ENCODE peak calls at places on chromosomes 4 and X, in eight cellular contexts. K, Q, W, T, C, G, H and D are unnamed samples.

GRCh38 chr4:88969746-88970145 is 87.2 kb downstream of the FAM13A start:
- DNase-seq in K (no peak), Q (no peak), W (no peak), T (no peak), C (no peak), G (no peak), H (no peak), D (no peak)

GRCh38 chrX:137263374-137263773 is 229.6 kb upstream of the GPR101 start:
- DNase-seq in K (no peak), Q (no peak), W (no peak), T (no peak), C (no peak), G (no peak), H (no peak), D (no peak)

GRCh38 chrX:10197597-10198210 is 40.9 kb downstream of the CLCN4 start:
- DNase-seq in K (no peak), Q (peak; percentile 30), W (no peak), T (peak; percentile 74), C (no peak), G (no peak), H (no peak), D (no peak)

GRCh38 chrX:18938710-18939109 is 45.2 kb downstream of the PHKA2 start:
- DNase-seq in K (peak; percentile 4), Q (peak; percentile 41), W (no peak), T (peak; percentile 24), C (no peak), G (no peak), H (no peak), D (peak; percentile 30)

GRCh38 chr4:184011810-184012209 is 106.7 kb downstream of the STOX2 start:
- DNase-seq in K (no peak), Q (no peak), W (no peak), T (no peak), C (no peak), G (no peak), H (no peak), D (no peak)

GRCh38 chr4:52001616-52002015 is 18.5 kb downstream of the LRRC66 start:
- DNase-seq in K (peak; percentile 51), Q (no peak), W (no peak), T (peak; percentile 34), C (no peak), G (no peak), H (no peak), D (peak; percentile 50)

GRCh38 chr4:133839326-133839725 is 362.3 kb downstream of the PABPC4L start:
- DNase-seq in K (no peak), Q (peak; percentile 3), W (no peak), T (peak; percentile 28), C (no peak), G (no peak), H (no peak), D (peak; percentile 1)

GRCh38 chrX:17601816-17602215 is 135.5 kb upstream of the SCML1 start:
- DNase-seq in K (peak; percentile 25), Q (no peak), W (no peak), T (peak; percentile 32), C (no peak), G (no peak), H (no peak), D (no peak)

GRCh38 chr4:13762126-13762525 is 134.6 kb upstream of the BOD1L1 start:
- DNase-seq in K (no peak), Q (no peak), W (no peak), T (peak; percentile 20), C (no peak), G (no peak), H (no peak), D (no peak)

GRCh38 chr4:85149656-85150055 is 183.2 kb upstream of the WDFY3 start:
- DNase-seq in K (peak; percentile 36), Q (peak; percentile 64), W (no peak), T (peak; percentile 65), C (no peak), G (no peak), H (no peak), D (peak; percentile 48)

GRCh38 chr4:15043226-15043625 is 40.9 kb downstream of the CPEB2 start:
- DNase-seq in K (no peak), Q (no peak), W (no peak), T (peak; percentile 55), C (no peak), G (no peak), H (no peak), D (peak; percentile 57)
- TF ChIP-seq CTCF in K (no peak), Q (peak; percentile 22), W (no peak), T (peak; percentile 52), C (peak; percentile 15), G (no peak), H (peak; percentile 39), D (no peak)

GRCh38 chr4:15961778-15962510 is 1.0 kb downstream of the FGFBP2 start:
- DNase-seq in K (no peak), Q (no peak), W (no peak), T (no peak), C (no peak), G (no peak), H (no peak), D (no peak)

GRCh38 chr4:15964159-15964558 is 1.2 kb upstream of the FGFBP2 start:
- DNase-seq in K (no peak), Q (no peak), W (no peak), T (no peak), C (peak; percentile 59), G (no peak), H (no peak), D (no peak)

GRCh38 chr4:15963568-15963967 is 593 bp upstream of the FGFBP2 start:
- DNase-seq in K (no peak), Q (no peak), W (no peak), T (no peak), C (no peak), G (no peak), H (no peak), D (no peak)

GRCh38 chr4:15965325-15965724 is 2.4 kb upstream of the FGFBP2 start:
- DNase-seq in K (no peak), Q (no peak), W (no peak), T (no peak), C (peak; percentile 29), G (no peak), H (no peak), D (no peak)

DNA sequence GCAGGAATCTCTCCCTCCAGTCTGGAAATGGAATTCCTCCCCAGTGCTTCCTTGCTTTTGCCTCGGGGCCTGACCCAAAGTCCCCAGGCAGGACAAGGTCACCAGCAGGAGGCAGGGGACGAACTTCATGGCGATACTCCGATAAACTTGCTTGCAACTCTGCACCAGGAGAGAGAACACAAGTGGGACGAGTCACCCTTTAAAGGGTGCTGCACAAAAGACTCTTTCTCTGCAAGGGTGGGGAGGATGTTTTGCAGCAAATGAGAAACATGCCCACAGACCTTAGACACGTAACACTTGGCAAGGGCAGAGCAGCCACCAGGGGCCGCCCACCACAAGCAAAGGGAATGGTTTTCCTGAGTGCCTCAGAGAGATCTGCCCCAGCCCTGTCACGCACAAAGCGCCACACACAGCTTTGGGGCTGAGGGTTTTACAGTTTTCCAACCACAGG is at the start of gene FGFBP2:
- DNase-seq in K (peak; percentile 36), Q (peak; percentile 43), W (no peak), T (peak; percentile 74), C (peak; percentile 81), G (no peak), H (no peak), D (peak; percentile 44)
- TF ChIP-seq CTCF in K (peak; percentile 35), Q (peak; percentile 65), W (no peak), T (peak; percentile 82), C (peak; percentile 95), G (no peak), H (peak; percentile 20), D (peak; percentile 18)

GRCh38 chr4:140851032-140851636 is 94.9 kb upstream of the TBC1D9 start:
- DNase-seq in K (peak; percentile 80), Q (peak; percentile 69), W (no peak), T (peak; percentile 80), C (peak; percentile 51), G (peak; percentile 47), H (peak; percentile 63), D (peak; percentile 79)
- TF ChIP-seq CTCF in K (peak; percentile 72), Q (peak; percentile 64), W (no peak), T (peak; percentile 82), C (peak; percentile 76), G (peak; percentile 87), H (peak; percentile 77), D (peak; percentile 82)

GRCh38 chr4:1813915-1814314 is 20.8 kb downstream of the FGFR3 start:
- DNase-seq in K (no peak), Q (no peak), W (no peak), T (peak; percentile 14), C (peak; percentile 56), G (no peak), H (no peak), D (no peak)
- TF ChIP-seq CTCF in K (no peak), Q (peak; percentile 14), W (no peak), T (peak; percentile 26), C (peak; percentile 62), G (no peak), H (no peak), D (no peak)

GRCh38 chrX:109049903-109050302 is 313.5 kb upstream of the IRS4 start:
- DNase-seq in K (no peak), Q (no peak), W (no peak), T (peak; percentile 0), C (no peak), G (no peak), H (no peak), D (peak; percentile 9)
- TF ChIP-seq CTCF in K (no peak), Q (peak; percentile 11), W (no peak), T (peak; percentile 21), C (peak; percentile 2), G (no peak), H (no peak), D (peak; percentile 14)

GRCh38 chr4:155796031-155796430 is 37.2 kb downstream of the GUCY1B1 start:
- DNase-seq in K (no peak), Q (peak; percentile 74), W (no peak), T (peak; percentile 57), C (peak; percentile 30), G (no peak), H (no peak), D (peak; percentile 19)
- TF ChIP-seq CTCF in K (peak; percentile 51), Q (peak; percentile 59), W (no peak), T (peak; percentile 66), C (peak; percentile 78), G (no peak), H (no peak), D (no peak)

GRCh38 chr4:153634737-153635353 is 49.2 kb upstream of the TLR2 start:
- DNase-seq in K (peak; percentile 60), Q (peak; percentile 39), W (no peak), T (peak; percentile 63), C (no peak), G (no peak), H (no peak), D (peak; percentile 63)
- TF ChIP-seq CTCF in K (peak; percentile 81), Q (peak; percentile 74), W (peak; percentile 23), T (peak; percentile 74), C (peak; percentile 68), G (peak; percentile 39), H (peak; percentile 61), D (peak; percentile 54)

GRCh38 chrX:26442340-26442739 is 226.4 kb downstream of the MAGEB5 start:
- DNase-seq in K (no peak), Q (peak; percentile 5), W (no peak), T (peak; percentile 68), C (peak; percentile 16), G (no peak), H (no peak), D (peak; percentile 44)
- TF ChIP-seq CTCF in K (no peak), Q (peak; percentile 41), W (no peak), T (peak; percentile 61), C (peak; percentile 58), G (no peak), H (peak; percentile 44), D (peak; percentile 43)